ENCODE peak calls at places on chromosomes 7 and 10, in five cellular contexts. K is mesothelial cell of epicardium, C is psoas muscle, B is fibroblast of lung, J is left ventricle myocardium inferior. M is an unnamed sample.

GRCh38 chr7:28224675-28225074 is 44.1 kb upstream of the JAZF1 start:
- DNase-seq in K (no peak), C (no peak), B (no peak), J (no peak), M (no peak)

GRCh38 chr10:78361031-78361430 is 327.4 kb downstream of the RPS24 start:
- DNase-seq in K (no peak), C (no peak), B (no peak), J (no peak), M (no peak)

GRCh38 chr10:101559596-101560292 is 28.3 kb downstream of the POLL start:
- DNase-seq in K (no peak), C (no peak), B (no peak), J (no peak), M (no peak)

GRCh38 chr7:7583731-7584130 is 17.0 kb downstream of the MIOS start:
- DNase-seq in K (no peak), C (no peak), B (no peak), J (no peak), M (no peak)

GRCh38 chr7:19413444-19413965 is 268.3 kb upstream of the FERD3L start:
- DNase-seq in K (no peak), C (no peak), B (peak; percentile 83), J (no peak), M (no peak)

GRCh38 chr7:137987011-137987334 is 14.9 kb downstream of the CREB3L2 start:
- DNase-seq in K (no peak), C (no peak), B (no peak), J (no peak), M (no peak)

GRCh38 chr7:129501760-129502707 is at the start of gene SMKR1:
- DNase-seq in K (peak; percentile 78), C (peak; percentile 88), B (peak; percentile 51), J (peak; percentile 66), M (peak; percentile 94)

GRCh38 chr10:11608159-11608966 is 3.1 kb downstream of the USP6NL start:
- DNase-seq in K (no peak), C (no peak), B (no peak), J (no peak), M (no peak)

GRCh38 chr10:109961181-109962001 is 38.1 kb upstream of the XPNPEP1 start:
- DNase-seq in K (no peak), C (no peak), B (peak; percentile 55), J (no peak), M (no peak)

GRCh38 chr7:85673881-85674280 is 487.0 kb upstream of the SEMA3D start:
- DNase-seq in K (no peak), C (no peak), B (no peak), J (no peak), M (no peak)

GRCh38 chr10:89552213-89552612 is 16.8 kb upstream of the SLC16A12 start:
- DNase-seq in K (no peak), C (no peak), B (no peak), J (no peak), M (no peak)

GRCh38 chr10:58820862-58821559 is 308.3 kb downstream of the BICC1 start:
- DNase-seq in K (no peak), C (no peak), B (peak; percentile 72), J (no peak), M (no peak)

GRCh38 chr7:13945670-13946069 is 43.8 kb downstream of the ETV1 start:
- DNase-seq in K (no peak), C (no peak), B (peak; percentile 51), J (no peak), M (no peak)

GRCh38 chr7:85593355-85593754 is 406.5 kb upstream of the SEMA3D start:
- DNase-seq in K (no peak), C (peak; percentile 19), B (no peak), J (no peak), M (no peak)

GRCh38 chr7:50962962-50963374 is 180.3 kb upstream of the GRB10 start:
- DNase-seq in K (no peak), C (peak; percentile 72), B (peak; percentile 57), J (peak; percentile 78), M (peak; percentile 84)

GRCh38 chr7:32048970-32049369 is 21.2 kb downstream of the PDE1C start:
- DNase-seq in K (no peak), C (no peak), B (no peak), J (no peak), M (no peak)

GRCh38 chr10:82874671-82875070 is 999.7 kb downstream of the NRG3 start:
- DNase-seq in K (no peak), C (no peak), B (no peak), J (no peak), M (no peak)

GRCh38 chr10:72061491-72061890 is 26.9 kb downstream of the SPOCK2 start:
- DNase-seq in K (no peak), C (peak; percentile 47), B (no peak), J (no peak), M (no peak)

GRCh38 chr7:40432046-40432445 is 297.2 kb downstream of the SUGCT start:
- DNase-seq in K (no peak), C (no peak), B (no peak), J (no peak), M (no peak)

GRCh38 chr10:11776080-11776479 is 33.9 kb downstream of the ECHDC3 start:
- DNase-seq in K (no peak), C (no peak), B (no peak), J (no peak), M (no peak)

GRCh38 chr7:88109612-88110011 is 110.2 kb downstream of the SRI start:
- DNase-seq in K (no peak), C (no peak), B (no peak), J (no peak), M (no peak)

GRCh38 chr7:98877692-98878364 is 504 bp upstream of the TRRAP start:
- DNase-seq in K (no peak), C (no peak), B (no peak), J (no peak), M (no peak)

GRCh38 chr7:98879989-98880337 is 1.6 kb downstream of the TRRAP start:
- DNase-seq in K (no peak), C (no peak), B (no peak), J (no peak), M (no peak)

GRCh38 chr7:98880485-98880884 is 2.2 kb downstream of the TRRAP start:
- DNase-seq in K (no peak), C (no peak), B (no peak), J (no peak), M (no peak)

GRCh38 chr7:98878365-98879197 is at the start of gene TRRAP:
- DNase-seq in K (peak; percentile 87), C (peak; percentile 86), B (peak; percentile 71), J (peak; percentile 77), M (peak; percentile 69)

DNA sequence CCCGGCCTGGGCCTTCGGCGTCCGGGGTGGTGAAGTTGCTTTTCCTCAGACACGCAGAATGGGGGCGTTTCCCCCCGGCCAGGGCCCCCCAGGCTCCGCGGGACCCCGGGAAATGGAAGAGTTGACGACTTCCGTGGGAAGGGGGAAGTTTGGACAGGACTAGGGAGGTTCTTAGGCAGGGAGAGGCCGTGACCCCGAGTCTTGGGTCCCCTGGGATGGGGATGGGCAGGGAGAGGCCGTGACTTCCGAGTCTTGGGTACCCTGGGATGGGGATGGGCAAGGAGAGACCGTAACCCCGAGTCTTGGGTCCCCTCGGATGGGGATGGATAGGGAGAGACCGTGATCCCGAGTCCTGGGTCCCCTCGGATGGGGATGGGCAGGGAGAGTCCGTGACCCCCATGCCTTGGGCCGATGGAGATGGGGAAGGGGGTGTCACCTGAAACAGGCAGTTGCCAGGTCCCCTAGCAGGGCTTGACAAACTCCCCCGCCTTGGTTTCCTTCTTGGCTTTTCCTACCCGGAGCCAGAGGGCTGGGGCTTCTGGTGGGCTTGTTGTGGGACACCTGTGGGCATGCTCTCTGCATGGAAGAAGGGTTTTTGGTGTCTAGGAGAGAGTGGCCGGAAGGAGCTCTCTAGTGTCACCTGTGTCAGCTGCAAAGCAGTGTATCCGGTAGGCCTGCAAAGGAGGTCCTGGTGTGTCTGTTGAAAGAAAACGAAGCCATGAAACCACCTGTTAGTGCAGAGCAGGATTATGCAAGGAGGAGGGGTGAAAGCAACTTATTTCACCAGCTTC is 1.1 kb downstream of the TRRAP start:
- DNase-seq in K (no peak), C (no peak), B (no peak), J (no peak), M (no peak)
- TF ChIP-seq CTCF in K (no peak), C (no peak), B (no peak), J (peak; percentile 28), M (no peak)

GRCh38 chr7:127937066-127937680 is 94.1 kb downstream of the LRRC4 start:
- DNase-seq in K (no peak), C (no peak), B (no peak), J (no peak), M (no peak)
- TF ChIP-seq CTCF in K (no peak), C (no peak), B (no peak), J (no peak), M (no peak)

DNA sequence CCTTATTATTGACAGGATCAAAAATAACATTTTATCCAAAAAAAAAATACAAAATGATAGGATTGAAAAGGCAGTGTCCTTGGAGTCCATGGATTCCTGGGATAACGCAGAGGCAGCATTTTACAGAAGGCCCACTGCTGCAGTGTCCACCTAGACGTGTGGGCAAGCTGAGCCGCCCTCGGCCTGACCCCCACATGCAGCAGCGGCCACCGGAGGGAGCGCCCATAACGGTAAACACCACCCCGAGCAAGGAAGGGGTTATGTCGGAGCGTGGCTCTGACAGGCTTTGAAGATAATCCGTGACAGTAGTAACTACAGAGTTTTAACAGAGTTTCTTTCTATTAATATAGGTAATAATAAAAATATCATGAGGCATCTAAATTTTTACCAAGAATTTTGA is 45.3 kb upstream of the PITRM1 start:
- DNase-seq in K (no peak), C (no peak), B (no peak), J (no peak), M (no peak)
- TF ChIP-seq CTCF in K (no peak), C (no peak), B (no peak), J (no peak), M (no peak)

GRCh38 chr10:47087667-47088066 is 176.4 kb downstream of the PTPN20 start:
- DNase-seq in K (no peak), C (no peak), B (no peak), J (no peak), M (no peak)
- TF ChIP-seq CTCF in K (no peak), C (no peak), B (no peak), J (no peak), M (no peak)